ENCODE peak calls at places on chromosomes 12 and 14, in five cellular contexts. A is uterus, S is IMR-90, B is spleen, Q is esophagus squamous epithelium. W is an unnamed sample.

GRCh38 chr14:78240567-78240966 is 70.4 kb downstream of the NRXN3 start:
- DNase-seq in A (no peak), S (no peak), B (no peak), Q (no peak), W (no peak)

GRCh38 chr12:78157199-78157598 is 326.5 kb downstream of the NAV3 start:
- DNase-seq in A (no peak), S (no peak), B (no peak), Q (no peak), W (no peak)

GRCh38 chr14:103143535-103143934 is 20.3 kb downstream of the TNFAIP2 start:
- DNase-seq in A (no peak), S (peak; percentile 46), B (no peak), Q (no peak), W (no peak)

GRCh38 chr12:90854136-90854689 is 100.8 kb downstream of the CCER1 start:
- DNase-seq in A (no peak), S (peak; percentile 63), B (no peak), Q (no peak), W (peak; percentile 4)

GRCh38 chr14:96143906-96144305 is 60.7 kb upstream of the BDKRB2 start:
- DNase-seq in A (no peak), S (no peak), B (no peak), Q (no peak), W (no peak)

GRCh38 chr12:40310201-40310600 is 85.4 kb downstream of the LRRK2 start:
- DNase-seq in A (no peak), S (no peak), B (no peak), Q (no peak), W (no peak)

GRCh38 chr12:44873898-44874297 is 2.2 kb downstream of the NELL2 start:
- DNase-seq in A (no peak), S (peak; percentile 4), B (no peak), Q (no peak), W (no peak)

GRCh38 chr14:99273025-99273723 is 1.2 kb upstream of the BCL11B start:
- DNase-seq in A (no peak), S (no peak), B (no peak), Q (no peak), W (peak; percentile 3)

GRCh38 chr14:51317373-51317772 is 77.3 kb downstream of the TMX1 start:
- DNase-seq in A (no peak), S (peak; percentile 62), B (no peak), Q (no peak), W (no peak)

GRCh38 chr14:53409974-53410373 is 256.9 kb upstream of the DDHD1 start:
- DNase-seq in A (no peak), S (peak; percentile 71), B (no peak), Q (no peak), W (no peak)

GRCh38 chr14:76091036-76091435 is 60.7 kb upstream of the GPATCH2L start:
- DNase-seq in A (peak; percentile 64), S (no peak), B (no peak), Q (no peak), W (no peak)

GRCh38 chr12:85714425-85714824 is 121.8 kb downstream of the RASSF9 start:
- DNase-seq in A (no peak), S (no peak), B (no peak), Q (no peak), W (no peak)

GRCh38 chr14:31968107-31968810 is 108.8 kb upstream of the ARHGAP5 start:
- DNase-seq in A (no peak), S (peak; percentile 45), B (no peak), Q (no peak), W (no peak)

GRCh38 chr12:6376079-6376941 is 947 bp upstream of the SCNN1A start:
- DNase-seq in A (peak; percentile 83), S (peak; percentile 64), B (peak; percentile 78), Q (no peak), W (no peak)

GRCh38 chr12:94336201-94336915 is 123.3 kb downstream of the CEP83 start:
- DNase-seq in A (no peak), S (peak; percentile 66), B (no peak), Q (no peak), W (peak; percentile 6)

GRCh38 chr12:68113644-68114043 is 45.9 kb downstream of the IFNG start:
- DNase-seq in A (no peak), S (no peak), B (no peak), Q (no peak), W (peak; percentile 14)

GRCh38 chr14:96801931-96802330 is 4.7 kb downstream of the VRK1 start:
- DNase-seq in A (no peak), S (no peak), B (no peak), Q (no peak), W (no peak)

GRCh38 chr12:109763201-109763841 is 49.7 kb downstream of the FAM222A start:
- DNase-seq in A (no peak), S (peak; percentile 58), B (no peak), Q (no peak), W (no peak)

GRCh38 chr12:132602578-132603239 is 7.7 kb downstream of the LRCOL1 start:
- DNase-seq in A (no peak), S (no peak), B (no peak), Q (no peak), W (no peak)

GRCh38 chr12:31317471-31318397 is 8.2 kb downstream of the SINHCAF start:
- DNase-seq in A (no peak), S (no peak), B (no peak), Q (no peak), W (peak; percentile 57)

GRCh38 chr12:120363274-120363855 is 5.6 kb downstream of the MSI1 start:
- DNase-seq in A (no peak), S (no peak), B (no peak), Q (no peak), W (no peak)

GRCh38 chr14:86574026-86574777 is 1044.3 kb downstream of the FLRT2 start:
- DNase-seq in A (no peak), S (peak; percentile 79), B (no peak), Q (no peak), W (no peak)

GRCh38 chr14:96352708-96353107 is 10.4 kb downstream of the ATG2B start:
- DNase-seq in A (no peak), S (peak; percentile 73), B (no peak), Q (no peak), W (no peak)

GRCh38 chr12:108633534-108634224 is at the start of gene SELPLG:
- DNase-seq in A (no peak), S (no peak), B (peak; percentile 98), Q (peak; percentile 67), W (peak; percentile 72)

GRCh38 chr12:2375871-2376270 is 323.1 kb downstream of the CACNA1C start:
- DNase-seq in A (no peak), S (no peak), B (no peak), Q (no peak), W (no peak)

GRCh38 chr12:7004840-7005239 is 13.4 kb downstream of the LPCAT3 start:
- DNase-seq in A (no peak), S (no peak), B (no peak), Q (no peak), W (no peak)

GRCh38 chr12:108675792-108676191 is 42.1 kb upstream of the SELPLG start:
- DNase-seq in A (no peak), S (no peak), B (no peak), Q (no peak), W (no peak)

GRCh38 chr12:85191-85666 is 18.7 kb downstream of the IQSEC3 start:
- DNase-seq in A (no peak), S (no peak), B (no peak), Q (no peak), W (no peak)

GRCh38 chr14:101467181-101467926 is 93.9 kb upstream of the DIO3 start:
- DNase-seq in A (no peak), S (no peak), B (peak; percentile 27), Q (no peak), W (no peak)

GRCh38 chr14:54116972-54117371 is 160.3 kb upstream of the BMP4 start:
- DNase-seq in A (no peak), S (peak; percentile 66), B (no peak), Q (no peak), W (no peak)

GRCh38 chr12:75481774-75482173 is 1.2 kb downstream of the GLIPR1 start:
- DNase-seq in A (peak; percentile 22), S (peak; percentile 79), B (no peak), Q (no peak), W (no peak)

GRCh38 chr12:75479963-75480461 is 543 bp upstream of the GLIPR1 start:
- DNase-seq in A (no peak), S (peak; percentile 81), B (no peak), Q (no peak), W (no peak)

GRCh38 chr12:75478395-75478794 is 2.2 kb upstream of the GLIPR1 start:
- DNase-seq in A (no peak), S (peak; percentile 78), B (no peak), Q (no peak), W (no peak)

GRCh38 chr12:75481013-75481705 is 604 bp downstream of the GLIPR1 start:
- DNase-seq in A (no peak), S (no peak), B (no peak), Q (no peak), W (no peak)

GRCh38 chr12:75480469-75480949 is at the start of gene GLIPR1:
- DNase-seq in A (peak; percentile 84), S (peak; percentile 99), B (peak; percentile 90), Q (peak; percentile 15), W (peak; percentile 29)
- TF ChIP-seq POLR2A in A (peak; percentile 64), S (peak; percentile 98), B (no peak), Q (no peak), W (peak; percentile 12)

DNA sequence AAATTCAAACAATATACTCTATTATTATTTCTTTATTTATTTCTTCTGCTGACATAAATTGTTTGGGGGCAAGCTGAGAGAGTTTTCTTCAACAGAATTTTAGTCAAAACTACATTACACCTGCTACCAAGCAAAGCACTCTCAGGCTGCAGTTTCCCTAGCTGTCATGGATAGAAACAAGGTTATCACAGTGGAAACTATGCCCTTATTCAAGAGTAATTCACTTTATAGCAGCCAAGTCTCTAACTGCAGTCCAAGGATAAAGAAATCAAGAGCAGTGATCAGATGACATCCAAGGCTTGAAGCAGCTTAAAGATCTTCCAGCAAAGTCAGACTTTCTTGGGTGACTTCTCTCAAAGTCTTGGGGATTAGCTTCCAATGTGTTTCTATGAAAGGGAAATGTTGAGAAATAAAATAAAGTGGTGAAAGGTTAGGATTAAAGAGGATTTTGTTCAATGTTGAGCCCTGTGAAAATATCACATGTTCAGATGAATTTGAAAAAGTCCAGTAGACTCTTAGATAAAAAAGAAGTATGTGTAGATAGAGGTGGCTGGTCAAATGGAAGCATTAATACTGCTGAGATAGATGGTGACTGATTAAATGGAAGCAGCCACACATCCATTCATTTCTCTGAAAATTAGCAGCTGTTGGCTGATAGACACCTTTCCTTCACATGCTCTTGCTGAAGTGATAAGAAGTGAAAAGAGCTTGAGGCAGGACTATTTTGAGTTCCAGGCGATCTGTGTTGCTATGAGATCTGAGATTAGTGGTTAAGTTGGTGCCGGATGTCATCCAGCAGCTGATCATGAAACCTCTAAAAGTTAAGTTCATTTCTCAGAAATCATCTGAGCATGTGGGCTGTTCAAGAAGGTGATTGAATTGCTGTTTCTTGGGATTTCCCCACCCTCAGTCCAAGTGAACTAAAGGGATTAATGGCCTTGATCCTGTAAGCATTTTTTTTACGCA is 257.8 kb upstream of the BTG1 start:
- DNase-seq in A (no peak), S (no peak), B (no peak), Q (no peak), W (peak; percentile 99)
- TF ChIP-seq POLR2A in A (no peak), S (no peak), B (no peak), Q (no peak), W (no peak)

GRCh38 chr12:106986625-106987389 is at the start of gene MTERF2:
- DNase-seq in A (peak; percentile 91), S (peak; percentile 90), B (peak; percentile 95), Q (peak; percentile 54), W (peak; percentile 92)
- TF ChIP-seq POLR2A in A (peak; percentile 68), S (peak; percentile 77), B (no peak), Q (no peak), W (peak; percentile 50)

GRCh38 chr12:76457010-76457409 is 102.6 kb downstream of the OSBPL8 start:
- DNase-seq in A (no peak), S (no peak), B (no peak), Q (no peak), W (no peak)
- TF ChIP-seq POLR2A in A (no peak), S (no peak), B (no peak), Q (no peak), W (no peak)